ENCODE peak calls at places on chromosomes 7 and 10, in five cellular contexts. E is omental fat pad, Y is AG09319, W is neural crest cell, A is body of pancreas. I is an unnamed sample.

GRCh38 chr10:129464251-129464650 is 2.8 kb upstream of the MGMT start:
- DNase-seq in A (no peak), E (no peak), W (no peak), Y (no peak), I (no peak)

GRCh38 chr10:71663311-71663710 is 56.3 kb downstream of the C10orf105 start:
- DNase-seq in A (no peak), Y (no peak), E (no peak), W (no peak), I (no peak)

GRCh38 chr10:113158183-113158582 is 208.1 kb downstream of the TCF7L2 start:
- DNase-seq in E (no peak), Y (peak; percentile 27), A (no peak), W (no peak), I (no peak)

GRCh38 chr7:155299539-155300202 is 2.0 kb downstream of the INSIG1 start:
- DNase-seq in E (no peak), A (no peak), W (no peak), Y (no peak), I (peak; percentile 32)

GRCh38 chr7:158955932-158956804 is 99.8 kb downstream of the DYNC2I1 start:
- DNase-seq in A (no peak), E (no peak), W (no peak), Y (no peak), I (no peak)

GRCh38 chr7:118590107-118590506 is 365.6 kb downstream of the ANKRD7 start:
- DNase-seq in W (no peak), A (no peak), Y (no peak), E (no peak), I (no peak)

GRCh38 chr10:123021517-123021916 is 12.7 kb downstream of the ACADSB start:
- DNase-seq in W (no peak), A (no peak), E (no peak), Y (no peak), I (no peak)

GRCh38 chr10:5581670-5582566 is 57.2 kb downstream of the CALML3 start:
- DNase-seq in A (no peak), E (no peak), W (no peak), Y (no peak), I (peak; percentile 75)

GRCh38 chr10:6601224-6601805 is 21.2 kb upstream of the PRKCQ start:
- DNase-seq in Y (no peak), A (no peak), E (no peak), W (no peak), I (no peak)

GRCh38 chr10:81081887-81082620 is 544.4 kb downstream of the SH2D4B start:
- DNase-seq in A (no peak), W (no peak), Y (no peak), E (no peak), I (no peak)

GRCh38 chr10:132486539-132487121 is 51.0 kb upstream of the INPP5A start:
- DNase-seq in Y (no peak), W (no peak), E (no peak), A (no peak), I (no peak)

GRCh38 chr7:51325231-51325630 is 8.6 kb upstream of the COBL start:
- DNase-seq in A (no peak), W (no peak), Y (no peak), E (no peak), I (no peak)

GRCh38 chr10:80459047-80459865 is 5.1 kb downstream of the TSPAN14 start:
- DNase-seq in W (no peak), A (peak; percentile 64), E (no peak), Y (peak; percentile 76), I (peak; percentile 71)

GRCh38 chr10:62016477-62017140 is 115.1 kb downstream of the ARID5B start:
- DNase-seq in W (no peak), E (no peak), A (no peak), Y (no peak), I (no peak)

GRCh38 chr7:115933463-115933862 is 97.1 kb downstream of the TFEC start:
- DNase-seq in W (no peak), Y (no peak), E (no peak), A (no peak), I (no peak)

GRCh38 chr7:69283421-69283820 is 314.9 kb upstream of the AUTS2 start:
- DNase-seq in E (no peak), W (no peak), Y (no peak), A (peak; percentile 3), I (no peak)

GRCh38 chr7:7180725-7181428 is 1.5 kb upstream of the C1GALT1 start:
- DNase-seq in W (no peak), A (no peak), Y (no peak), E (no peak), I (no peak)

GRCh38 chr7:116353614-116354013 is 143.3 kb downstream of the TES start:
- DNase-seq in W (no peak), A (peak; percentile 70), E (peak; percentile 59), Y (no peak), I (no peak)

GRCh38 chr10:76942556-76943416 is 694.8 kb downstream of the KCNMA1 start:
- DNase-seq in W (no peak), E (no peak), Y (no peak), A (no peak), I (no peak)

GRCh38 chr10:71985542-71986250 is 21.5 kb downstream of the CHST3 start:
- DNase-seq in A (peak; percentile 54), E (no peak), W (no peak), Y (no peak), I (peak; percentile 59)

GRCh38 chr7:48171190-48171589 is at the start of gene ABCA13:
- DNase-seq in W (no peak), Y (no peak), A (no peak), E (no peak), I (no peak)

GRCh38 chr7:112207106-112207592 is 654 bp downstream of the ZNF277 start:
- DNase-seq in Y (no peak), E (no peak), A (no peak), W (no peak), I (peak; percentile 19)

GRCh38 chr10:110646417-110647135 is 2.4 kb downstream of the RBM20 start:
- DNase-seq in A (no peak), W (no peak), Y (no peak), E (no peak), I (no peak)

GRCh38 chr7:30914611-30915601 is 3.3 kb downstream of the AQP1 start:
- DNase-seq in W (no peak), Y (no peak), A (no peak), E (no peak), I (no peak)

GRCh38 chr7:6430974-6431373 is 16.8 kb downstream of the DAGLB start:
- DNase-seq in A (no peak), E (no peak), Y (no peak), W (no peak), I (no peak)

GRCh38 chr7:24576171-24577052 is 3.2 kb downstream of the PALS2 start:
- DNase-seq in A (peak; percentile 51), W (no peak), E (no peak), Y (peak; percentile 43), I (peak; percentile 63)

GRCh38 chr10:111338035-111338434 is 261.2 kb downstream of the ADRA2A start:
- DNase-seq in A (no peak), Y (no peak), E (no peak), W (no peak), I (no peak)

GRCh38 chr10:131751827-131752775 is 148.7 kb upstream of the PPP2R2D start:
- DNase-seq in A (no peak), W (no peak), E (no peak), Y (no peak), I (no peak)

GRCh38 chr7:81447351-81447952 is 322.4 kb downstream of the HGF start:
- DNase-seq in A (no peak), W (no peak), Y (peak; percentile 37), E (no peak), I (no peak)

GRCh38 chr10:110398419-110399162 is 93.9 kb upstream of the SMNDC1 start:
- DNase-seq in W (no peak), Y (peak; percentile 96), E (peak; percentile 48), A (peak; percentile 71), I (no peak)

GRCh38 chr7:94223375-94224084 is 171.2 kb upstream of the COL1A2 start:
- DNase-seq in A (no peak), W (peak; percentile 17), Y (no peak), E (no peak), I (peak; percentile 13)
- TF ChIP-seq CTCF in A (no peak), W (peak; percentile 39), Y (peak; percentile 57), E (no peak), I (no peak)

GRCh38 chr7:107627002-107627401 is 33.6 kb upstream of the SLC26A4 start:
- DNase-seq in A (no peak), W (no peak), Y (no peak), E (no peak), I (no peak)

GRCh38 chr7:107622937-107623336 is 37.7 kb upstream of the SLC26A4 start:
- DNase-seq in E (no peak), A (no peak), Y (no peak), W (no peak), I (no peak)

DNA sequence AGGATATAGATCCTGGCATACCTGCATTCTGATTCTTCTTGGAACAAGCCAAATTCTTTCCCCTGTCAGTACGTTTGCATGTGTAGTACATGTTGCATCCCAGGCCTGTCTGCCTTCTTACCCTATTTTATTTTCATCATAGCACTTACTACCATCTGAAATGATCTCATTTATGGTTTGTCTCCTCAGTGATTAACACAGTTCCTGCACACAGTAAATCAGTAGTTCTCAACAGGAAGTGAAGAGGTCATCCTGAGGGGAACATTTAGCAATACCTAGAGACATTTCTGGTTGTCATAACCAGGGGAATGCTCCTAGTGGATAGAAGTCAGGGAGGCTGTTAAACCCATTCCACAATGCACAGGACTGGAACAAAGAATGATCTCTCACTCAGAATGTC is 38.2 kb upstream of the SLC26A4 start:
- DNase-seq in Y (peak; percentile 11), A (no peak), W (no peak), E (no peak), I (peak; percentile 7)
- TF ChIP-seq CTCF in Y (no peak), A (no peak), W (no peak), E (no peak), I (no peak)

GRCh38 chr10:69936091-69936490 is 116.6 kb upstream of the MACROH2A2 start:
- DNase-seq in W (no peak), E (no peak), A (peak; percentile 9), Y (no peak), I (peak; percentile 54)
- TF ChIP-seq CTCF in W (no peak), E (no peak), A (no peak), Y (peak; percentile 47), I (peak; percentile 22)

DNA sequence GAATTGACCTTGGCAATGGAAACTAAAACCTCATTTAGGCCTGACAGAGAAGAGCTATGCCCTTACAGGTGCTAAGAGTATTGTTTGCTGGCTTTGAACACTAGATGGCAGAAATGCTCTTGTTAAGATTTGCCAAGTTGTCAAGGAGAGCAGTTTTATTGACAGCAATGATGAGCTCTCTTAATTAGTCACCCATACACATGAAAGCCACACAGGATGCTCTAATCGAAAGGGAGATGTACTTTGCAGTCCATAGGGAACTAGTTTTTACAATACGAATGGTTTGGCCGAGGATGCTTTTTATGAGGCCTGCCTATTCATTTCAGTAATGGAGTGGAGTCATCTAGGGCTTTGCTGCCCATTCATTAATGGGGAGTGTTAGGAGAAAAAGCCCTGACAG is 45.4 kb upstream of the MBL2 start:
- DNase-seq in Y (no peak), A (no peak), E (no peak), W (no peak), I (peak; percentile 33)
- TF ChIP-seq CTCF in Y (no peak), A (no peak), E (no peak), W (peak; percentile 72), I (peak; percentile 49)

GRCh38 chr10:13589316-13589715 is 2.6 kb downstream of the PRPF18 start:
- DNase-seq in E (no peak), W (no peak), A (no peak), Y (no peak), I (no peak)
- TF ChIP-seq CTCF in E (no peak), W (no peak), A (no peak), Y (no peak), I (no peak)

GRCh38 chr10:97332586-97333350 is 1.8 kb downstream of the FRAT2 start:
- DNase-seq in Y (peak; percentile 52), E (no peak), W (no peak), A (peak; percentile 76), I (no peak)
- TF ChIP-seq CTCF in Y (peak; percentile 57), E (no peak), W (no peak), A (peak; percentile 39), I (no peak)